ENCODE peak calls at places on chromosomes 6 and 20, in eight cellular contexts. T is GM23248; M is A673; E is skeletal muscle cell; V is fibroblast of the aortic adventitia; Z is endodermal cell; F is naive thymus-derived CD4-positive, alpha-beta T cell; L is lower lobe of right lung. C is an unnamed sample.

GRCh38 chr6:80637312-80637711 is 530.8 kb downstream of the BCKDHB start:
- DNase-seq in T (peak), M (no peak), E (peak), V (peak), Z (no peak), F (no peak), L (no peak), C (no peak)

GRCh38 chr6:7723554-7723953 is 2.3 kb upstream of the BMP6 start:
- DNase-seq in T (no peak), M (no peak), E (no peak), V (no peak), Z (no peak), F (no peak), L (no peak), C (no peak)

GRCh38 chr6:121540210-121540609 is 104.8 kb downstream of the GJA1 start:
- DNase-seq in T (no peak), M (no peak), E (no peak), V (no peak), Z (no peak), F (no peak), L (no peak), C (no peak)

GRCh38 chr6:90397929-90398674 is 101.5 kb upstream of the BACH2 start:
- DNase-seq in T (no peak), M (no peak), E (no peak), V (no peak), Z (peak), F (no peak), L (no peak), C (peak)

GRCh38 chr20:1994627-1995026 is 769 bp upstream of the PDYN start:
- DNase-seq in T (peak), M (no peak), E (no peak), V (no peak), Z (no peak), F (no peak), L (no peak), C (no peak)

GRCh38 chr6:108798672-108799355 is 49.4 kb upstream of the ARMC2 start:
- DNase-seq in T (no peak), M (peak), E (no peak), V (no peak), Z (peak), F (peak), L (peak), C (peak)

GRCh38 chr6:47698342-47698787 is at the start of gene ADGRF4:
- DNase-seq in T (peak), M (no peak), E (peak), V (peak), Z (no peak), F (no peak), L (no peak), C (no peak)

GRCh38 chr6:107823047-107823557 is 1.0 kb downstream of the SCML4 start:
- DNase-seq in T (no peak), M (no peak), E (no peak), V (no peak), Z (no peak), F (peak), L (no peak), C (no peak)

GRCh38 chr6:134520181-134521115 is 202.5 kb upstream of the SGK1 start:
- DNase-seq in T (peak), M (no peak), E (peak), V (peak), Z (no peak), F (no peak), L (no peak), C (no peak)

GRCh38 chr20:16209826-16210365 is 363.4 kb downstream of the KIF16B start:
- DNase-seq in T (peak), M (no peak), E (no peak), V (no peak), Z (no peak), F (no peak), L (no peak), C (no peak)

GRCh38 chr20:30812739-30813411 is 444.6 kb upstream of the DEFB115 start:
- DNase-seq in T (no peak), M (no peak), E (no peak), V (no peak), Z (no peak), F (no peak), L (no peak), C (no peak)

GRCh38 chr6:142878407-142878806 is 66.6 kb downstream of the HIVEP2 start:
- DNase-seq in T (peak), M (no peak), E (no peak), V (no peak), Z (no peak), F (no peak), L (no peak), C (no peak)

GRCh38 chr6:6191476-6191875 is 129.0 kb downstream of the F13A1 start:
- DNase-seq in T (no peak), M (peak), E (no peak), V (no peak), Z (peak), F (no peak), L (no peak), C (peak)

GRCh38 chr6:90611543-90611864 is 24.6 kb upstream of the MAP3K7 start:
- DNase-seq in T (no peak), M (no peak), E (no peak), V (no peak), Z (no peak), F (no peak), L (no peak), C (no peak)

GRCh38 chr20:21709535-21709904 is 4.1 kb downstream of the PAX1 start:
- DNase-seq in T (no peak), M (no peak), E (no peak), V (no peak), Z (no peak), F (no peak), L (no peak), C (no peak)
- H3K4me3 ChIP-seq in T (no peak), M (no peak), E (no peak), V (no peak), Z (no peak), F (no peak), L (no peak), C (no peak)

DNA sequence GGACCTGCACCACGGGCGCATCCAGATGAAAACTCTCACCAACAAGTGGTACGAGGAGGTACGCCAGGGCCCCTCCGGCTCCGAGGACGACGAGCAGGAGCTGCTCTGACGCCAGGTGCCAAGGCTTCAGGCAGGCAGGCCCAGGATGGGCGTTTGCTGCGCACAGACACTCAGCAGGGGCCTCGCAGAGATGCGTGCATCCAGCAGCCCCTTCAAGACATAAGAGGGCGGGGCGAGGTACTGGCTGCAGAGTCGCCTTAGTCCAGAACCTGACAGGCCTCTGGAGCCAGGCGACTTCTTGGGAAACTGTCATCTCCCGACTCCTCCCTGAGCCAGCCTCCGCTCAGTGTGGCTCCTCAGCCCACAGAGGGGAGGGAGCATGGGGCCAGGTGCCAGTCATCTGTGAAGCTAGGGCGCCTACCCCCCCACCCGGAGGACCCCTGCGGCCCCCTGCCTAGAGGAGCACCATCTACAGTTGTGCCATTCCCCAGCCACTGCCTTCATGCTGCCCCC is 27.4 kb downstream of the SPATA2 start:
- DNase-seq in T (no peak), M (no peak), E (no peak), V (no peak), Z (no peak), F (no peak), L (no peak), C (no peak)
- H3K4me3 ChIP-seq in T (no peak), M (no peak), E (no peak), V (no peak), Z (no peak), F (no peak), L (no peak), C (no peak)

DNA sequence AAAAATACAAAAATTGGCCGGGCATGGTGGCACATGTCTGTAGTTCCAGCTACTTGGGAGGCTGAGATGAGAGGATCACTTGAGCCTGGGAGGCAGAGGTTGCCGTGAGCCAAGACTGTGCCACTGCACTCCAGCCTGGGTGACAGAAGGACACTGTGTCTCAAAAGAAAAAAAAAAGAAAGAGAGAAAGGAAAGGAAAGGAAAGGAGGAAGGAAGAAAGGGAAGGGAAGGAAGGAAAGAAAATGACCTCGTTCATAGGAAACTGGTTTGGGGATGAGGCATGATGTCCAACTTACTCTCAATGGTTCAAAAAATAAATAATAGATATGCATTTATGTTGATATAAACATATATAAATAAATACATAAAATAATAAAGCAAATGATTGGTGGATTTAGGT is 6.8 kb upstream of the BFSP1 start:
- DNase-seq in T (no peak), M (no peak), E (no peak), V (no peak), Z (no peak), F (no peak), L (no peak), C (no peak)
- H3K4me3 ChIP-seq in T (no peak), M (no peak), E (no peak), V (no peak), Z (no peak), F (no peak), L (no peak), C (no peak)

DNA sequence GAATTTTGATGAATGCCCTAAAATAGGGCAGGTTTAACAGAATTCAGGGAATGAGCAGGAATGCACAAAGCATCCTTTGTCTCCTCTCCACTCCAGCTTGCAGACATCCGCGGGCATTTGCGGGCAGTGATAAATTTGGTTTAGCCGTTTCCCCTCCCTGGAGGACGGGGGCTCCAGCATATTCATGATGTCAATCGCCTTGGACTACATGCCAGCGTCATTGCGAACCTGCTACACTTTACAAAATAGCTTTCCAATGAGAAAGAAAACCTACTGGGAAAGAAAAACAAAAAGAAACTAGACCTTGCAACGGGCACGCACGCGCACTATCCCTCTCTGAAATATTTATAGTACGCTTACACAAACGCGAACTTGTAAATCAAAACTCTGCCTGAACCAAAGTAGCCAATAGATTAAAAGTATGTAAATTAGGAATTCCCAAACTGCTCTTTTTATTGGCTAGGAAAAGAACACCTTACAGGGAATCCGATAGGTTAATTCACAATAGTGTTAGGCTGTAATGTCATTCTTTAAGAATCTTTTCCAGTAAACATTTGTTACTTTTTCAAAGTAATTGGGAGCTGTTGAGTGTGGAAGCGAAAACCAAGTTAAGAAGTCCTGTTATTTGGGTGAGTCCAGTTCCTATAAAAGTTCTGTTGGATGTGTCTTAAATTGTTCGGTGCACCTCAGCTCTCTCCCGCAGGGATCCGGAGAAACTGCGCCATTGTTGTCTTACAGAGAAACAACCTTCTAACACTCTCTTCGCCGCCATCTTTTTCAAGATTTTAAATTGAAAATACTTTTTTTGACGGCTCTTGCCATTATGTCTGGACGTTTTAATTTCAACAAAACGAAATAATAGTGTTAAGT is 136.7 kb downstream of the HFE start:
- DNase-seq in T (peak), M (peak), E (peak), V (peak), Z (peak), F (no peak), L (peak), C (peak)
- H3K4me3 ChIP-seq in T (peak), M (peak), E (peak), V (peak), Z (peak), F (peak), L (peak), C (peak)

DNA sequence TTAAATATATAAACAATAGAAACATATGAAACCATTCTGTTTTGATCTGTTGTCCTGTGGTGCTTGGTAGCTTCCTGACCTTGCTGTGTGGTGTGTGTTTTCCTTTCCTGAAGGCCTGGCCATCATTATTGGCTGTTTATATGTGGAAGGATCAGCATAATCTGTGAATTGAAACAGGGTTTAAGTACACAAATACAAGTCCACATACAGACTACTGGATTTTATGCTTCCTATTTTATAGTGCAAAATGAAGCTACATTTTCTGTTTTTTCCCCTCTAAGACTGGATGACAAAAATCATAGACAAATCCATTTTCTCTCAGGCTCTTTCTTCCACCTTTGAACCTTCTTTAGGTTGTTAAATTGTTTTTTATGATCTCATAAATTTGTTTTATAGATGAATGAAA is 2.5 kb downstream of the LIN28B start:
- DNase-seq in T (no peak), M (no peak), E (no peak), V (no peak), Z (no peak), F (no peak), L (no peak), C (no peak)
- H3K4me3 ChIP-seq in T (no peak), M (peak), E (no peak), V (no peak), Z (peak), F (no peak), L (no peak), C (peak)

GRCh38 chr6:75993236-75994162 is 79.0 kb downstream of the IMPG1 start:
- DNase-seq in T (no peak), M (no peak), E (no peak), V (no peak), Z (peak), F (no peak), L (no peak), C (no peak)
- H3K4me3 ChIP-seq in T (no peak), M (no peak), E (no peak), V (no peak), Z (no peak), F (no peak), L (no peak), C (no peak)

GRCh38 chr20:18524646-18525045 is 16.9 kb downstream of the SEC23B start:
- DNase-seq in T (peak), M (no peak), E (peak), V (peak), Z (no peak), F (no peak), L (no peak), C (no peak)
- H3K4me3 ChIP-seq in T (peak), M (no peak), E (no peak), V (no peak), Z (no peak), F (no peak), L (no peak), C (no peak)

GRCh38 chr6:28895131-28895812 is 28.5 kb downstream of the TRIM27 start:
- DNase-seq in T (peak), M (peak), E (peak), V (peak), Z (peak), F (peak), L (peak), C (peak)
- H3K4me3 ChIP-seq in T (peak), M (peak), E (peak), V (peak), Z (peak), F (peak), L (peak), C (peak)

DNA sequence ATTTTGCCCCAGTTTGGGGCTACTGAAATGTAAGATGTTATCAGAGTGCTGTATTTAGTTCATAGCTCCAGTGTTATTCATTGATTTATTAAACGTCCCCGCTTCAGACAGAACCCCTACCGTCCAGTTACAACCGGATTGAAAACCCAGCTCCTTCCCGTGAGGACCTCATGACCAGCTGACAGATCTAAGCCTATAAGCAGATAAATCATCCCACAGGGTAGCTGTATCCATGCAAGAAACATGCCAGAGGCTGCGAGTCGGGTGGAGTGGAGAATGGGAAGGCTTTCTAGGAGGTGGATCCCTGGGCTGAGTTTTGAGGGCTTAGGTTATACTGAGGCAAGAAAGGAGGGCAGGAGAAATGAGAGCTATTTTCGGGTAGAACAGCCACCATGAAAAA is 260.0 kb downstream of the ARID1B start:
- DNase-seq in T (peak), M (no peak), E (no peak), V (peak), Z (no peak), F (no peak), L (no peak), C (no peak)
- H3K4me3 ChIP-seq in T (no peak), M (no peak), E (no peak), V (no peak), Z (no peak), F (no peak), L (no peak), C (no peak)

C was measured in DND-41.